ENCODE peak calls at places on chromosomes 5 and 9, in five cellular contexts. J, U, M, Q and A are unnamed samples.

GRCh38 chr5:67193479-67193878 is 3.1 kb downstream of the CD180 start:
- DNase-seq in J (no peak), U (no peak), M (no peak), Q (no peak), A (no peak)

GRCh38 chr5:175690586-175690985 is 32.7 kb downstream of the HRH2 start:
- DNase-seq in J (no peak), U (no peak), M (no peak), Q (no peak), A (no peak)

GRCh38 chr5:56409331-56410190 is 176.4 kb upstream of the ANKRD55 start:
- DNase-seq in J (no peak), U (peak), M (no peak), Q (no peak), A (peak)

GRCh38 chr9:128242828-128243485 is 32.9 kb downstream of the GOLGA2 start:
- DNase-seq in J (no peak), U (no peak), M (no peak), Q (no peak), A (no peak)

GRCh38 chr9:124008307-124008854 is 3.2 kb upstream of the LHX2 start:
- DNase-seq in J (no peak), U (peak), M (no peak), Q (no peak), A (no peak)

GRCh38 chr5:82277613-82277986 is 554 bp downstream of the RPS23 start:
- DNase-seq in J (no peak), U (no peak), M (no peak), Q (no peak), A (no peak)

GRCh38 chr5:162786234-162786633 is 651.2 kb upstream of the CCNG1 start:
- DNase-seq in J (no peak), U (no peak), M (no peak), Q (no peak), A (no peak)

GRCh38 chr5:138969323-138970013 is 94.3 kb upstream of the LRRTM2 start:
- DNase-seq in J (peak), U (no peak), M (no peak), Q (no peak), A (no peak)

GRCh38 chr5:117252566-117252965 is 677.9 kb upstream of the SEMA6A start:
- DNase-seq in J (no peak), U (no peak), M (no peak), Q (no peak), A (no peak)

GRCh38 chr9:18493361-18494015 is 19.5 kb downstream of the ADAMTSL1 start:
- DNase-seq in J (no peak), U (no peak), M (no peak), Q (no peak), A (no peak)

GRCh38 chr9:7146582-7146981 is 388.8 kb downstream of the KDM4C start:
- DNase-seq in J (no peak), U (no peak), M (no peak), Q (no peak), A (no peak)

GRCh38 chr5:178895615-178896571 is at the start of gene ZFP2:
- DNase-seq in J (peak), U (peak), M (peak), Q (peak), A (peak)

GRCh38 chr5:101929628-101930027 is 366.5 kb downstream of the SLCO4C1 start:
- DNase-seq in J (no peak), U (no peak), M (no peak), Q (no peak), A (no peak)

GRCh38 chr9:93684806-93685553 is 108.6 kb downstream of the PHF2 start:
- DNase-seq in J (no peak), U (no peak), M (peak), Q (no peak), A (no peak)

GRCh38 chr5:75931175-75931574 is 152.0 kb upstream of the SV2C start:
- DNase-seq in J (no peak), U (no peak), M (no peak), Q (no peak), A (no peak)

GRCh38 chr9:117304613-117305012 is 110.2 kb downstream of the ASTN2 start:
- DNase-seq in J (no peak), U (no peak), M (no peak), Q (no peak), A (no peak)

GRCh38 chr5:92267830-92268229 is 884.7 kb upstream of the ARRDC3 start:
- DNase-seq in J (no peak), U (no peak), M (no peak), Q (no peak), A (no peak)

GRCh38 chr5:41193462-41194166 is 19.7 kb downstream of the C6 start:
- DNase-seq in J (peak), U (no peak), M (peak), Q (peak), A (no peak)

GRCh38 chr9:85202596-85202995 is 533.1 kb downstream of the NTRK2 start:
- DNase-seq in J (no peak), U (no peak), M (no peak), Q (no peak), A (no peak)

GRCh38 chr5:78523314-78524193 is 125.0 kb downstream of the LHFPL2 start:
- DNase-seq in J (no peak), U (no peak), M (no peak), Q (no peak), A (no peak)

GRCh38 chr5:78526049-78526525 is 122.5 kb downstream of the LHFPL2 start:
- DNase-seq in J (no peak), U (no peak), M (no peak), Q (no peak), A (peak)

GRCh38 chr5:78527054-78527884 is 121.3 kb downstream of the LHFPL2 start:
- DNase-seq in J (peak), U (peak), M (peak), Q (no peak), A (peak)

GRCh38 chr5:78530342-78531096 is 118.1 kb downstream of the LHFPL2 start:
- DNase-seq in J (no peak), U (peak), M (peak), Q (no peak), A (peak)

GRCh38 chr5:78527925-78528324 is 120.6 kb downstream of the LHFPL2 start:
- DNase-seq in J (no peak), U (no peak), M (no peak), Q (no peak), A (no peak)
- TF ChIP-seq POLR2A in J (no peak), U (no peak), M (no peak), Q (no peak), A (no peak)

DNA sequence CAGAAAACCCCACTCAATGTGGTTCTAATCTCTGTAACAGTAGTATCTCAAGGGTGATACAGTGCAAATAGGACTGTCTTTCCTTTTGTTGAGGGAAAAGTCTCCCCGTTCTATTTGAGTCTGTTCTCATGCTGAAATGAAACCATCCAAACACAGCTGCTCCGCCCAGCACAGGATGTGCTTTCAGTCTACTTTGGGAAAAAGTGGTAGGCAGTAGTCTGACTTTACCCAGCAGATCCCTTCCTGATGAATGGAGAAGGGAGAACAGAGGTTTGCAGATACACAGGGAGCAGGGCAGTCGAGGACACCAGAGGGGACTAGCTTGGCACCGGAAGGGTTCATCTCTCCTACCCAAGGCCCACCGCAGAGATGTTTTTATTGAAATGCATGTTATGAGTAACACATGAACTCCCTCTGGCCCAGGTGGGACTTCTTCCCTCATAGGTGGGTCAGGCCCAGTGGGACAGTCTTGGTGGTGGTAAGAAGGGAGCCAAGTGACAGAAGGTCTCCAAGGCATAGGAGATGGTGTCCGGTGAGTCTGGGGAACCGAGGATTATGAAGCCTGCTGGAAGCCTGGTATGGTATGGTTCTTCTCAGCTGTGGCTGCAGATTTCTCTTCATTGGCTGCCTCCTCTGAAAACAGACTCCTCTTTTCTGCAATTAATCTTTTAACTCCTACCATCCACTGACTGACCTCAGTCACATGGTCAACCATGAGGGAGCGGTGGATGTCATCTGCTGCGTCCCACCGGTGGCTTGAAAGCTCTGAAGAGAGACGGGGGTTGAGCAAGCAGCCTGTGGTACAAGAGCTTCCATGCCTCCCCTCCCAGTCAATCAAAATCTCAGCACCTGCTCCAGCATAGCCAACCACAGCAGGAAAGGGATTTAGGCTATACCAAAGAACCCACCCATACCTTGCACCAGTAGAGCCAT is 3.0 kb downstream of the EIF4EBP3 start:
- DNase-seq in J (no peak), U (no peak), M (peak), Q (no peak), A (no peak)
- TF ChIP-seq POLR2A in J (no peak), U (no peak), M (no peak), Q (no peak), A (no peak)

GRCh38 chr5:177440211-177440989 is 6.2 kb upstream of the PRR7 start:
- DNase-seq in J (no peak), U (no peak), M (peak), Q (no peak), A (no peak)
- TF ChIP-seq POLR2A in J (no peak), U (no peak), M (no peak), Q (no peak), A (no peak)

GRCh38 chr9:15426019-15426418 is 3.3 kb downstream of the SNAPC3 start:
- DNase-seq in J (no peak), U (no peak), M (no peak), Q (no peak), A (no peak)

GRCh38 chr9:15421532-15421931 is 1.1 kb upstream of the SNAPC3 start:
- DNase-seq in J (no peak), U (no peak), M (no peak), Q (no peak), A (no peak)

GRCh38 chr9:15423328-15423985 is 781 bp downstream of the SNAPC3 start:
- DNase-seq in J (no peak), U (no peak), M (no peak), Q (no peak), A (no peak)

GRCh38 chr9:15420796-15421195 is 1.9 kb upstream of the SNAPC3 start:
- DNase-seq in J (no peak), U (no peak), M (no peak), Q (no peak), A (no peak)

GRCh38 chr9:15422355-15423327 is at the start of gene SNAPC3:
- DNase-seq in J (peak), U (peak), M (peak), Q (peak), A (peak)
- TF ChIP-seq POLR2A in J (peak), U (peak), M (peak), Q (peak), A (peak)

GRCh38 chr5:126373621-126374416 is 49.4 kb upstream of the GRAMD2B start:
- DNase-seq in J (no peak), U (no peak), M (no peak), Q (no peak), A (no peak)
- TF ChIP-seq POLR2A in J (no peak), U (no peak), M (no peak), Q (no peak), A (no peak)